ENCODE peak calls at places on chromosomes 7 and 10, in six cellular contexts. I, O, D, N, Q and K are unnamed samples.

GRCh38 chr10:27822286-27822685 is 76.7 kb upstream of the MKX start:
- DNase-seq in I (peak; percentile 58), O (no peak), D (no peak), N (no peak), Q (no peak), K (no peak)

GRCh38 chr10:79483948-79484347 is 28.4 kb upstream of the EIF5AL1 start:
- DNase-seq in I (peak; percentile 54), O (no peak), D (no peak), N (no peak), Q (peak; percentile 26), K (peak; percentile 42)

GRCh38 chr7:8125680-8126444 is 136.1 kb downstream of the ICA1 start:
- DNase-seq in I (no peak), O (no peak), D (no peak), N (no peak), Q (no peak), K (no peak)

GRCh38 chr7:1340640-1341360 is 108.1 kb downstream of the UNCX start:
- DNase-seq in I (no peak), O (no peak), D (no peak), N (no peak), Q (no peak), K (no peak)

GRCh38 chr7:41333506-41333905 is 369.4 kb downstream of the INHBA start:
- DNase-seq in I (peak; percentile 87), O (no peak), D (no peak), N (no peak), Q (peak; percentile 65), K (no peak)

GRCh38 chr10:84890701-84891100 is 562.3 kb downstream of the CCSER2 start:
- DNase-seq in I (no peak), O (no peak), D (no peak), N (no peak), Q (no peak), K (no peak)

GRCh38 chr10:81034376-81034775 is 496.7 kb downstream of the SH2D4B start:
- DNase-seq in I (no peak), O (no peak), D (no peak), N (no peak), Q (peak; percentile 38), K (peak; percentile 29)

GRCh38 chr10:11993834-11994468 is 48.7 kb downstream of the UPF2 start:
- DNase-seq in I (no peak), O (no peak), D (no peak), N (no peak), Q (no peak), K (no peak)

GRCh38 chr10:17622061-17622460 is 4.9 kb upstream of the HACD1 start:
- DNase-seq in I (peak; percentile 70), O (no peak), D (no peak), N (no peak), Q (no peak), K (no peak)

GRCh38 chr10:110326351-110327032 is 21.8 kb upstream of the SMNDC1 start:
- DNase-seq in I (peak; percentile 97), O (no peak), D (no peak), N (no peak), Q (peak; percentile 87), K (no peak)

GRCh38 chr7:90596745-90597526 is 815 bp downstream of the CDK14 start:
- DNase-seq in I (peak; percentile 48), O (peak; percentile 54), D (peak; percentile 14), N (no peak), Q (peak; percentile 67), K (no peak)

GRCh38 chr10:73759512-73760115 is 15.4 kb downstream of the SEC24C start:
- DNase-seq in I (no peak), O (no peak), D (no peak), N (no peak), Q (no peak), K (peak; percentile 37)

GRCh38 chr10:17479015-17479615 is 24.7 kb upstream of the ST8SIA6 start:
- DNase-seq in I (no peak), O (no peak), D (no peak), N (no peak), Q (no peak), K (peak; percentile 68)

GRCh38 chr7:27693794-27694193 is 31.1 kb upstream of the HIBADH start:
- DNase-seq in I (peak; percentile 31), O (peak; percentile 18), D (no peak), N (no peak), Q (peak; percentile 21), K (no peak)

GRCh38 chr7:128383781-128384180 is 22.3 kb upstream of the PRRT4 start:
- DNase-seq in I (no peak), O (peak; percentile 53), D (no peak), N (no peak), Q (no peak), K (no peak)

GRCh38 chr10:16795410-16796073 is 21.7 kb downstream of the RSU1 start:
- DNase-seq in I (no peak), O (no peak), D (no peak), N (no peak), Q (no peak), K (no peak)

GRCh38 chr10:15715619-15716227 is 4.0 kb downstream of the ITGA8 start:
- DNase-seq in I (no peak), O (peak; percentile 48), D (peak; percentile 9), N (no peak), Q (peak; percentile 40), K (no peak)

GRCh38 chr10:66880826-66881225 is 45.0 kb upstream of the LRRTM3 start:
- DNase-seq in I (no peak), O (no peak), D (no peak), N (no peak), Q (no peak), K (no peak)

GRCh38 chr7:91069146-91069545 is 195.1 kb upstream of the FZD1 start:
- DNase-seq in I (no peak), O (no peak), D (no peak), N (no peak), Q (no peak), K (peak; percentile 71)

GRCh38 chr10:102413053-102413705 is 5.4 kb downstream of the PSD start:
- DNase-seq in I (no peak), O (peak; percentile 67), D (no peak), N (no peak), Q (no peak), K (no peak)

GRCh38 chr7:110519851-110520250 is 571.1 kb upstream of the LRRN3 start:
- DNase-seq in I (no peak), O (no peak), D (no peak), N (no peak), Q (no peak), K (no peak)

GRCh38 chr10:11745045-11745444 is 2.9 kb downstream of the ECHDC3 start:
- DNase-seq in I (no peak), O (no peak), D (no peak), N (no peak), Q (no peak), K (no peak)

GRCh38 chr7:70856889-70857511 is 274.9 kb upstream of the GALNT17 start:
- DNase-seq in I (peak; percentile 33), O (peak; percentile 83), D (peak; percentile 76), N (peak; percentile 98), Q (peak; percentile 39), K (peak; percentile 25)

GRCh38 chr7:20798081-20798693 is 11.5 kb upstream of the SP8 start:
- DNase-seq in I (no peak), O (peak; percentile 66), D (peak; percentile 77), N (peak; percentile 82), Q (peak; percentile 26), K (peak; percentile 30)

GRCh38 chr7:73893342-73894101 is 32.6 kb downstream of the TMEM270 start:
- DNase-seq in I (peak; percentile 29), O (no peak), D (no peak), N (no peak), Q (no peak), K (no peak)

GRCh38 chr7:14598978-14599377 is 303.6 kb downstream of the DGKB start:
- DNase-seq in I (peak; percentile 60), O (no peak), D (no peak), N (no peak), Q (no peak), K (no peak)

GRCh38 chr7:138961159-138961558 is 20.0 kb downstream of the KIAA1549 start:
- DNase-seq in I (no peak), O (no peak), D (no peak), N (no peak), Q (no peak), K (no peak)

GRCh38 chr10:89115876-89116627 is 91.1 kb downstream of the CH25H start:
- DNase-seq in I (peak; percentile 58), O (peak; percentile 80), D (no peak), N (no peak), Q (peak; percentile 47), K (peak; percentile 27)

GRCh38 chr10:30803901-30804322 is 174.4 kb upstream of the LYZL2 start:
- DNase-seq in I (peak; percentile 68), O (no peak), D (no peak), N (no peak), Q (no peak), K (no peak)

DNA sequence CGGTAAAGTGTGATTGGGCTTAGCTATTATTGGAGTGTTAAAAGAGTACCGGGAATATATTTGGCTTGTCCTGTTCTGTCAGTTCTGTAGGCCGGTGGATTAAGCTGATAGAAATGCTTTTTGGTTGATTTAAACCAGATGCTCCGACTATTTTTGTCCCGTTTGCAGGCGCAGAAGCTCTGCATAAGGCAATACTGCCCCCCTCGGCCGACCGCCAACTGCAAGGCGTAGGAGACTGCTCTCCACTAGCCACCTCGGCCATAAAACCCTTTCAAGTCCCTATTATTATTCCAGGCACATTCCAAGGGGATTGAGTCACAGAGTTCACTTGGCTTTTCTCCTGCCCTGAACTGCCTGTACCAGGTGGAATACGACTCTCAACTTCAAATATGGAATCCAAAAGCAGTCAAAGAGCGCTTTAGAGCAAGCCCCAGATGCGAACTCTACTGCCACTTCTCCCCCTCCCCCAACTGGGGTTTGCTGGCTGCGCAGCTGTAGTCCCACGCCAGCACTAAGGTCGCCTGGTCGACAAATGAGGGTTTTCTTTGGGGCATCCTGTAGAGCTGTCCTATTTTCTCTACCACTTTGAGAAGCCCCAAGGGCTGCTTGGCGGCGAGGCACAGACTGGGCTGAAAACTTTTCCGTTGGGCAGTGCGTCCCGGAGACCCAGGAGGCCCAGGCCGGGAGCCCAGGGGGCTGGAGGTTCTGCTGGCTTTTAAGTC is 108.3 kb downstream of the REEP3 start:
- DNase-seq in I (peak; percentile 99), O (peak; percentile 99), D (peak; percentile 88), N (peak; percentile 90), Q (peak; percentile 97), K (peak; percentile 95)
- H3K4ac ChIP-seq in I (peak overlapping the region; percentile 93), O (peak overlapping the region; percentile 96), D (no peak overlapping the region), N (peak overlapping the region; percentile 89), Q (peak overlapping the region; percentile 98), K (peak overlapping the region; percentile 77)

GRCh38 chr10:95315509-95315908 is 24.7 kb upstream of the PDLIM1 start:
- DNase-seq in I (no peak), O (peak; percentile 89), D (no peak), N (no peak), Q (no peak), K (no peak)
- H3K36me3 ChIP-seq in I (no peaks in the 10 kb centered on the region), O (no peaks in the 10 kb centered on the region), D (no peaks in the 10 kb centered on the region), N (no peaks in the 10 kb centered on the region), Q (no peaks in the 10 kb centered on the region), K (no peaks in the 10 kb centered on the region)

GRCh38 chr7:101017099-101017777 is 2.6 kb upstream of the MUC17 start:
- DNase-seq in I (peak; percentile 84), O (peak; percentile 95), D (peak; percentile 65), N (peak; percentile 72), Q (peak; percentile 97), K (peak; percentile 69)
- H3K4ac ChIP-seq in I (peak overlapping the region; percentile 71), O (peak overlapping the region; percentile 93), D (no peak overlapping the region), N (no peak overlapping the region), Q (peak overlapping the region; percentile 71), K (peak overlapping the region; percentile 13)

DNA sequence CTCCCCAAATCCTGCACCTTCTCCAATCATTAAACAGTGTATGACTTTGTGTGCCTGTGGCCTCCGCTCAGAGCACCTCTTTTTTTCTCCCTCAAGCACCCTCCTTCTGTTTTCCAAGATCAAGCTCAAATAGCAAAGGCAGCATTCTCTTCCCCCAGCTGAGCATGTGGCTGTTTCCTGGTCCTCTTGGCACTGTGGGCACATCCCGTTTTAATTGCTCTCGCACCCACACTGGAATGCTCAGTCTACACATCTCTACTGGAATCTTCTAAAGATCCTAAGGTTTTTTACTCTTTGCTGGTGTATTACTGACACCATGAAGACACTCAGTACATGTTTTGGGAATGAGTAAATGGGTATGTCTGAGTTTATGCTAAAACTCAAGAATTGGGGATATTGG is 107.4 kb downstream of the WDFY4 start:
- DNase-seq in I (no peak), O (no peak), D (no peak), N (no peak), Q (no peak), K (no peak)
- H3K36me3 ChIP-seq in I (no peaks in the 10 kb centered on the region), O (no peaks in the 10 kb centered on the region), D (no peaks in the 10 kb centered on the region), N (no peaks in the 10 kb centered on the region), Q (no peaks in the 10 kb centered on the region), K (no peaks in the 10 kb centered on the region)